ENCODE peak calls at places on chromosomes 2 and 18, in ten cellular contexts. D is HT1080; K is NCI-H1436; T is activated T-cell treated with anti-CD3 and anti-CD28 coated beads, Interleukin-2, amount 50 U/mL, for 4 hours; X is activated B cell treated with CpG ODN at 0.5 μM for 24 hours; N is NCI-H1105; Z is GDM1; A is stimulated activated CD4-positive, alpha-beta T cell treated with anti-CD3 and anti-CD28 coated beads, Interleukin-4, amount 100 ng/mL, for 24 hours; F is HCT116; E is head of caudate nucleus. Q is an unnamed sample.

GRCh38 chr2:189613077-189613636 is 32.6 kb upstream of the SLC40A1 start:
- DNase-seq in D (peak; percentile 61), N (no peak), Z (no peak), K (no peak), E (no peak), X (no peak), T (no peak), F (no peak), A (no peak), Q (peak; percentile 76)

GRCh38 chr2:149908731-149909690 is 321.4 kb upstream of the MMADHC start:
- DNase-seq in N (peak; percentile 11), X (no peak), A (no peak), F (no peak), Z (no peak), D (no peak), K (no peak), T (no peak), E (no peak), Q (peak; percentile 22)

GRCh38 chr2:11657646-11658045 is 12.3 kb downstream of the NTSR2 start:
- DNase-seq in X (no peak), E (no peak), F (no peak), D (no peak), K (no peak), N (no peak), T (no peak), Z (no peak), A (no peak), Q (no peak)

GRCh38 chr18:3230401-3231334 is 10.9 kb upstream of the MYOM1 start:
- DNase-seq in A (no peak), N (no peak), K (no peak), T (no peak), E (no peak), X (no peak), D (peak; percentile 83), F (no peak), Z (no peak), Q (no peak)

GRCh38 chr2:75647771-75648170 is 1.2 kb downstream of the MRPL19 start:
- DNase-seq in X (no peak), Z (no peak), T (no peak), D (no peak), A (no peak), K (no peak), E (no peak), N (no peak), F (no peak), Q (no peak)

GRCh38 chr2:65666156-65666725 is 233.8 kb upstream of the SPRED2 start:
- DNase-seq in X (no peak), D (peak; percentile 85), A (no peak), T (no peak), E (no peak), Z (no peak), F (no peak), K (no peak), N (no peak), Q (no peak)

GRCh38 chr2:227103583-227103982 is 60.4 kb downstream of the COL4A4 start:
- DNase-seq in E (no peak), A (no peak), X (no peak), Z (no peak), K (no peak), T (no peak), N (no peak), D (no peak), F (no peak), Q (no peak)

GRCh38 chr2:181998045-181998444 is 12.4 kb downstream of the PPP1R1C start:
- DNase-seq in D (peak; percentile 25), A (no peak), X (no peak), T (no peak), K (peak; percentile 95), F (no peak), E (no peak), Z (no peak), N (peak; percentile 76), Q (no peak)

GRCh38 chr2:43737097-43737854 is 36.6 kb upstream of the DYNC2LI1 start:
- DNase-seq in F (peak; percentile 18), T (no peak), K (no peak), X (no peak), N (no peak), Z (no peak), E (no peak), D (peak; percentile 65), A (no peak), Q (no peak)

GRCh38 chr2:172561270-172561669 is 5.4 kb downstream of the PDK1 start:
- DNase-seq in X (no peak), F (no peak), T (no peak), N (no peak), Z (no peak), K (no peak), A (no peak), D (no peak), E (no peak), Q (peak; percentile 22)

GRCh38 chr18:11004951-11005350 is 144.4 kb downstream of the PIEZO2 start:
- DNase-seq in A (no peak), X (no peak), Z (no peak), K (no peak), F (no peak), T (no peak), E (no peak), D (no peak), N (no peak), Q (no peak)

GRCh38 chr2:58107803-58108710 is 61.5 kb downstream of the VRK2 start:
- DNase-seq in Z (no peak), F (peak; percentile 83), K (no peak), N (no peak), D (peak; percentile 94), A (no peak), E (no peak), T (no peak), X (no peak), Q (no peak)

GRCh38 chr2:95372216-95372829 is 30.2 kb upstream of the FAHD2A start:
- DNase-seq in K (no peak), A (no peak), Z (no peak), D (no peak), E (no peak), X (no peak), F (no peak), T (no peak), N (no peak), Q (no peak)

GRCh38 chr2:226781471-226781870 is 18.1 kb downstream of the IRS1 start:
- DNase-seq in E (no peak), A (no peak), T (no peak), X (no peak), D (no peak), N (no peak), F (no peak), Z (no peak), K (no peak), Q (peak; percentile 34)

GRCh38 chr2:207227062-207227748 is 61.5 kb upstream of the KLF7 start:
- DNase-seq in D (no peak), F (no peak), X (no peak), N (no peak), E (peak; percentile 55), Z (no peak), T (no peak), A (no peak), K (peak; percentile 48), Q (peak; percentile 97)

GRCh38 chr2:21535826-21536225 is 412.1 kb downstream of the TDRD15 start:
- DNase-seq in F (no peak), T (no peak), A (no peak), D (no peak), K (no peak), Z (no peak), E (no peak), N (no peak), X (no peak), Q (no peak)

GRCh38 chr2:47226124-47227040 is 71.3 kb upstream of the STPG4 start:
- DNase-seq in F (no peak), X (no peak), D (no peak), T (no peak), Z (no peak), A (no peak), N (peak; percentile 82), E (no peak), K (peak; percentile 77), Q (peak; percentile 55)

GRCh38 chr2:69770193-69770702 is 28.3 kb downstream of the ANXA4 start:
- DNase-seq in X (no peak), K (no peak), D (peak; percentile 93), A (peak; percentile 23), N (no peak), E (no peak), Z (peak; percentile 23), T (no peak), F (peak; percentile 87), Q (no peak)

GRCh38 chr2:128444044-128444771 is 125.5 kb upstream of the HS6ST1 start:
- DNase-seq in D (no peak), Z (no peak), N (no peak), K (no peak), X (no peak), E (no peak), F (no peak), A (no peak), T (no peak), Q (no peak)

GRCh38 chr2:151973901-151974199 is 125.0 kb downstream of the CACNB4 start:
- DNase-seq in A (no peak), Z (no peak), N (no peak), T (no peak), K (peak; percentile 56), F (no peak), X (no peak), E (peak; percentile 79), D (peak; percentile 46), Q (peak; percentile 72)

GRCh38 chr2:126843046-126843445 is 55.6 kb upstream of the TEX51 start:
- DNase-seq in X (no peak), N (no peak), D (no peak), K (no peak), A (no peak), T (no peak), F (no peak), E (no peak), Z (no peak), Q (no peak)

GRCh38 chr2:202032841-202033316 is 776 bp upstream of the FZD7 start:
- DNase-seq in X (peak; percentile 41), K (no peak), F (peak; percentile 16), E (no peak), Z (peak; percentile 31), A (peak; percentile 35), T (no peak), N (no peak), D (peak; percentile 50), Q (peak; percentile 94)

GRCh38 chr2:58480191-58480590 is 239.1 kb upstream of the FANCL start:
- DNase-seq in N (no peak), Z (no peak), D (no peak), K (no peak), A (no peak), X (no peak), E (no peak), F (no peak), T (no peak), Q (no peak)

GRCh38 chr2:196590286-196590685 is 49.2 kb upstream of the CCDC150 start:
- DNase-seq in X (no peak), K (no peak), A (no peak), T (no peak), F (no peak), N (no peak), D (no peak), Z (no peak), E (no peak), Q (no peak)

GRCh38 chr2:112726487-112727190 is 5.8 kb downstream of the NT5DC4 start:
- DNase-seq in T (peak; percentile 86), D (peak; percentile 90), E (peak; percentile 86), K (peak; percentile 91), A (peak; percentile 89), X (peak; percentile 83), N (peak; percentile 89), F (peak; percentile 89), Z (peak; percentile 92), Q (peak; percentile 94)

GRCh38 chr2:12442627-12442928 is 274.2 kb upstream of the TRIB2 start:
- DNase-seq in T (no peak), Z (no peak), N (no peak), D (peak; percentile 26), K (no peak), F (no peak), X (no peak), A (no peak), E (no peak), Q (no peak)